ENCODE peak calls at places on chromosomes 5 and 9, in four cellular contexts. C is foreskin fibroblast; Z is stimulated activated naive CD4-positive, alpha-beta T cell; Y is body of pancreas. N is an unnamed sample.

GRCh38 chr5:172691886-172692285 is 50.8 kb downstream of the NEURL1B start:
- DNase-seq in C (no peak), Z (no peak), Y (no peak), N (no peak)

GRCh38 chr5:111227805-111228204 is 3.6 kb downstream of the CAMK4 start:
- DNase-seq in C (no peak), Z (peak), Y (no peak), N (peak)

GRCh38 chr9:96203867-96204412 is 98.0 kb downstream of the HSD17B3 start:
- DNase-seq in C (peak), Z (no peak), Y (no peak), N (no peak)

GRCh38 chr9:89046832-89047231 is 55.6 kb downstream of the S1PR3 start:
- DNase-seq in C (peak), Z (no peak), Y (no peak), N (peak)

GRCh38 chr9:135858491-135859185 is 48.7 kb downstream of the CAMSAP1 start:
- DNase-seq in C (peak), Z (no peak), Y (no peak), N (no peak)

GRCh38 chr5:82821978-82822927 is 254.9 kb downstream of the TMEM167A start:
- DNase-seq in C (no peak), Z (no peak), Y (no peak), N (no peak)

GRCh38 chr5:150286820-150287219 is 2.8 kb downstream of the CAMK2A start:
- DNase-seq in C (no peak), Z (no peak), Y (no peak), N (no peak)

GRCh38 chr5:1334831-1335539 is 9.9 kb downstream of the CLPTM1L start:
- DNase-seq in C (no peak), Z (no peak), Y (no peak), N (no peak)

GRCh38 chr5:154221371-154221896 is 30.9 kb downstream of the GALNT10 start:
- DNase-seq in C (peak), Z (peak), Y (no peak), N (peak)

GRCh38 chr5:139232161-139232724 is 34.1 kb upstream of the SIL1 start:
- DNase-seq in C (no peak), Z (no peak), Y (no peak), N (no peak)

GRCh38 chr5:106454651-106455415 is 1215.9 kb downstream of the EFNA5 start:
- DNase-seq in C (peak), Z (no peak), Y (no peak), N (no peak)

GRCh38 chr5:56876325-56876724 is 33.1 kb upstream of the SETD9 start:
- DNase-seq in C (peak), Z (no peak), Y (no peak), N (no peak)

GRCh38 chr5:10009802-10010201 is 239.9 kb downstream of the ATPSCKMT start:
- DNase-seq in C (no peak), Z (no peak), Y (no peak), N (no peak)

GRCh38 chr5:157948738-157949410 is 89.9 kb upstream of the CLINT1 start:
- DNase-seq in C (peak), Z (peak), Y (peak), N (peak)

GRCh38 chr9:504921-505821 is 290.5 kb downstream of the DOCK8 start:
- DNase-seq in C (peak), Z (peak), Y (peak), N (no peak)

GRCh38 chr5:105371169-105371568 is 1808.6 kb upstream of the NUDT12 start:
- DNase-seq in C (no peak), Z (no peak), Y (no peak), N (no peak)

GRCh38 chr9:134325096-134325812 is 1.0 kb upstream of the RXRA start:
- DNase-seq in C (no peak), Z (peak), Y (peak), N (no peak)

GRCh38 chr5:36948041-36948440 is 71.5 kb downstream of the NIPBL start:
- DNase-seq in C (peak), Z (no peak), Y (no peak), N (peak)

GRCh38 chr9:2307480-2307879 is 292.3 kb downstream of the SMARCA2 start:
- DNase-seq in C (peak), Z (no peak), Y (no peak), N (peak)

GRCh38 chr9:136572596-136573313 is 26.9 kb upstream of the NOTCH1 start:
- DNase-seq in C (no peak), Z (no peak), Y (no peak), N (no peak)

GRCh38 chr9:87502446-87503232 is 5.0 kb downstream of the DAPK1 start:
- DNase-seq in C (no peak), Z (no peak), Y (peak), N (no peak)

GRCh38 chr5:194102-194501 is 2.8 kb downstream of the LRRC14B start:
- DNase-seq in C (no peak), Z (no peak), Y (no peak), N (no peak)

N was measured in GM04503.